ENCODE peak calls at places on chromosomes 2 and 18, in seven cellular contexts. I is bronchial epithelial cell; S is hepatocyte; Y is neural progenitor cell; V is CD8-positive, alpha-beta memory T cell; F is fibroblast of lung; X is BJ. D is an unnamed sample. For H3K27me3, the result is how much of the 10 kb centered on the place peaks cover.

GRCh38 chr2:239946570-239947311 is 78.4 kb downstream of the NDUFA10 start:
- DNase-seq in F (no peak), V (peak), S (no peak), I (no peak), X (no peak), Y (no peak), D (no peak)

GRCh38 chr2:286774-287392 is 1.0 kb downstream of the ALKAL2 start:
- DNase-seq in X (no peak), F (no peak), Y (peak), V (no peak), I (no peak), S (peak), D (no peak)

GRCh38 chr2:194739217-194739616 is 917.8 kb upstream of the SLC39A10 start:
- DNase-seq in X (no peak), I (no peak), F (no peak), S (no peak), V (no peak), Y (no peak), D (no peak)

GRCh38 chr2:151922845-151923666 is 94.8 kb upstream of the ARL5A start:
- DNase-seq in S (peak), F (no peak), X (no peak), V (no peak), I (peak), Y (no peak), D (peak)

GRCh38 chr2:72999729-73000725 is 71.5 kb downstream of the SFXN5 start:
- DNase-seq in Y (no peak), X (no peak), S (peak), V (no peak), I (peak), F (peak), D (no peak)

GRCh38 chr18:56492136-56492535 is 146.3 kb downstream of the TXNL1 start:
- DNase-seq in Y (no peak), I (no peak), X (no peak), V (no peak), F (no peak), S (no peak), D (no peak)

GRCh38 chr18:62187543-62188378 is 706 bp downstream of the RELCH start:
- DNase-seq in S (peak), F (peak), Y (peak), X (no peak), I (peak), V (peak), D (peak)

GRCh38 chr2:235658371-235659174 is 164.7 kb downstream of the AGAP1 start:
- DNase-seq in Y (peak), V (no peak), X (no peak), I (no peak), F (no peak), S (no peak), D (no peak)

GRCh38 chr2:30425326-30425725 is 21.7 kb upstream of the LCLAT1 start:
- DNase-seq in Y (no peak), I (peak), X (no peak), F (no peak), S (no peak), V (no peak), D (no peak)

DNA sequence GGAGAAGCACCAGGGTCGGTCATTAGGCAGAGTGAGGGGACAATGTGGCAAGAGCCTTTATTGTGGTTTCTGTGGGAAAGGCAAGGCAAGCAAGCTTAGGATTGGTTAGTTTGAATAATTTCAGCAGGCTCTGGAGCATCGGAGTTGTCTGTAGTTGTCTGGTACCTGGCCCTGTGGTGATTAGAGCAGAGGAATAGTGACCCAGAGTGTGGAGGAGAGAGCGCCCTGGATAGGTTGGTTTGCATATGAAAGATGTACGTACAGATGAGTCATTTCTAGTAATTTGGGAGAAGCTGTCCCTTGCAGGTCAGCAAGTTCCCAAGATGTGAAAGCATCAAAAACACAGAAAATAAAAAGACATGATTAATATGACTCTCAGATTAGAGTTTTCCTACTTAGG is 383.1 kb upstream of the MEX3C start:
- DNase-seq in X (no peak), V (no peak), I (no peak), F (no peak), Y (no peak), S (no peak), D (no peak)
- H3K27me3 ChIP-seq in X (under half), V (under half), I (under half), F (under half), Y (under half), S (under half), D (under half)

DNA sequence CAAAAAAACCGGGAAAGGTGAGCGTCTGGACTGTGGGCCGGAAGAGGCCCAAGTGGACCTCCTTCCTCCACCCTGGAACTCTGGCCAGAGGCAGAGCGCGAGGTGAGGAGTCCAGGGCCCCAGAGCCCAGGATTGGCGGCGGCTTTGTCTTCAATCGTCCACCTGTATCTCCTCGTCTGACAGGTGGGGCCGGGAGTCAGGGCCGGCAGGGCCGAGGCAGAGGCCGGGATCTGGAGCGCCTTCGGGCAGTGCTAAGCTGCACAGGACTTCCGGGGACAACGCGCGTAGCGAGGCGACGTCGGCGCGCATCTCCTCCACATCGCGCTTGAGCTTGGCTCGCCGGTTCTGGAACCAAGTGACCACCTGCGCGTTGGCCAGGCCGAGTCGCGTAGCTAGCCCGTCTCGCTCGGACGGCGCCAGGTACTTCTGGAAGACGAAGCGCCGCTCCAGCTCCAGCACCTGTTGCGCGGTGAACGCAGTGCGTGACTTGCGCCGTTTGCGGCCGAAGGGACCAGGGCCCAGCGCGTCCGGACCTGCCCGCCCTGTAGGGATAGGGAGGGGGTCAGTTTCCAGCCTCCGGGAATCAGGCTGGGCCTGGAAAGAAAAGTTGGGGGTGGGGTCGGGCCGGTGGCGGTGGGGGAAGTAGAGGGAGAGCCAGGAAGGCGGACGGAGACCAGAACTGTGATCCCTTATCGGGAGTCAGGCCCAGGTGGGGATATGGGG is 1.5 kb downstream of the LBX2 start:
- DNase-seq in X (no peak), S (no peak), V (no peak), F (no peak), I (no peak), Y (peak), D (peak)
- H3K4me3 ChIP-seq in X (no peak), S (peak), V (peak), F (peak), I (peak), Y (peak), D (peak)

DNA sequence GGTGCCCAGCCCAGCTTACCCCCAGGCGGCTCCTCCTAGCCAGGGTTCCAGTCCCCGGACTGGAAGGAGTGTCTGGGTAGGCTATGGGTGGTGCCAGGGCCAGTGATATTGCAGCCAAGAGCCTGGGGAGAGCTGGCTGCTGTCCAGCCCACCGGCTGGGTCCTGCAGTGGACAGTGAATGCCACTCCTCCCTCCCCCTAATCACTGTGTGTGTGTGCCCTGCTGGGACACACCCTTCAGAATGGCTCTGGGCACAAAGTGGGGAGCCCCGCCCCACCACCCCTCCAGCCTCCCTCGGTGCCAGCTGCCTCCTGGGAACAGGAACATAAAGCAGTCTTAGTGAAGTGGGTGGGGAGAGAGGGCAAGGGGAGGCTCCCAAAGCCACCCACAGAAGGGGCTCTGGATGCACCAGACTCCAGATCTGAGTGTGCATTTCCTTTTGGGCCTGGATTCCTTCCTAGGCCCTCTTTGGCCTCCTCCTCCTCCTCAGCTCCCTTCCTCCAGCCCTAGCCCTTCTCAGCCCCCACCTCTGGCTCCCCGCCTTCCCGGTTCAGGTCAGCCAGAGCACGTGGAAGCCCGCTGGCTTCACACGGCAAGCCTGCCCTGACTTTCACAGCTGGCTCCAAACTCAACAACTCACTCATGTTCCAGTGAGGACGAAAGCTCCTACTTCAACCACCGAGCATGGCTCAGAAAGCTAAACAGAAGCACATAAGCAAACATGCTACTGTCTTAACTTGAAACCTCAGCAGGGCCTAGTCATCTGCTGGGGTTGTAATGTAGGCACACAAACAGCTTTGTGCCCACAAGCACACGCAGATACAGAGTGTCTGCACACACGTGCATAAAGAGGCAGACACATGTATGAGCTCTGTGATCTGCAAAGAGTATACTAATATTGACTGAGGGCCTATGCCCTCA is 209.2 kb upstream of the SMAD2 start:
- DNase-seq in I (no peak), Y (no peak), X (no peak), V (no peak), S (no peak), F (no peak), D (no peak)
- H3K27me3 ChIP-seq in I (under half), Y (half or more), X (under half), V (under half), S (under half), F (under half), D (under half)

GRCh38 chr2:216083464-216084279 is 2.0 kb downstream of the TMEM169 start:
- DNase-seq in S (no peak), F (peak), Y (peak), X (no peak), I (no peak), V (no peak), D (no peak)

GRCh38 chr2:216081012-216081411 is 597 bp downstream of the PECR start:
- DNase-seq in Y (no peak), V (no peak), I (no peak), X (no peak), S (no peak), F (no peak), D (no peak)

GRCh38 chr2:216081487-216082387 is at the start of the genes PECR and TMEM169:
- DNase-seq in F (peak), Y (peak), V (peak), X (no peak), I (peak), S (peak), D (peak)

GRCh38 chr2:216082805-216083204 is 1.1 kb downstream of the TMEM169 start:
- DNase-seq in V (no peak), S (no peak), I (no peak), Y (peak), F (no peak), X (no peak), D (no peak)

GRCh38 chr2:216082388-216082733 is 642 bp downstream of the TMEM169 start:
- DNase-seq in F (no peak), V (no peak), S (no peak), I (no peak), X (no peak), Y (no peak), D (no peak)
- H3K4me3 ChIP-seq in F (peak), V (peak), S (peak), I (no peak), X (peak), Y (peak), D (peak)

D was measured in Caco-2.